ENCODE peak calls at places on chromosomes 11 and 22, in nine cellular contexts. A, P, J, U, X, V, L, T and Z are unnamed samples.

GRCh38 chr11:57888385-57888784 is 126.8 kb downstream of the CTNND1 start:
- DNase-seq in A (no peak), P (no peak), J (no peak), U (no peak), X (no peak), V (no peak), L (no peak), T (no peak), Z (no peak)

GRCh38 chr11:127656266-127656879 is 655.8 kb upstream of the KIRREL3 start:
- DNase-seq in A (no peak), P (no peak), J (no peak), U (no peak), X (no peak), V (peak; percentile 5), L (no peak), T (no peak), Z (no peak)

GRCh38 chr11:106461839-106462545 is 384.5 kb downstream of the AASDHPPT start:
- DNase-seq in A (no peak), P (no peak), J (no peak), U (no peak), X (peak; percentile 31), V (no peak), L (no peak), T (peak; percentile 57), Z (peak; percentile 28)

GRCh38 chr11:10113852-10114251 is 180.2 kb downstream of the SBF2 start:
- DNase-seq in A (no peak), P (no peak), J (no peak), U (no peak), X (no peak), V (no peak), L (no peak), T (no peak), Z (no peak)

GRCh38 chr22:47292546-47293320 is 530.3 kb downstream of the TBC1D22A start:
- DNase-seq in A (no peak), P (no peak), J (no peak), U (no peak), X (no peak), V (peak; percentile 58), L (no peak), T (peak; percentile 18), Z (no peak)

GRCh38 chr11:61120099-61120864 is 18.0 kb downstream of the CD5 start:
- DNase-seq in A (no peak), P (no peak), J (no peak), U (no peak), X (no peak), V (no peak), L (no peak), T (no peak), Z (no peak)

GRCh38 chr11:540583-541432 is 3.5 kb downstream of the LRRC56 start:
- DNase-seq in A (no peak), P (no peak), J (no peak), U (no peak), X (no peak), V (no peak), L (no peak), T (no peak), Z (no peak)

GRCh38 chr11:94602430-94603372 is 35.5 kb downstream of the PIWIL4 start:
- DNase-seq in A (peak; percentile 8), P (peak; percentile 73), J (no peak), U (peak; percentile 12), X (peak; percentile 8), V (peak; percentile 86), L (peak; percentile 76), T (peak; percentile 75), Z (peak; percentile 41)

GRCh38 chr11:107743161-107743560 is 31.3 kb upstream of the SLN start:
- DNase-seq in A (no peak), P (no peak), J (no peak), U (no peak), X (no peak), V (no peak), L (no peak), T (no peak), Z (no peak)

GRCh38 chr11:76605338-76606074 is 65.0 kb downstream of the LRRC32 start:
- DNase-seq in A (no peak), P (no peak), J (no peak), U (no peak), X (no peak), V (no peak), L (no peak), T (no peak), Z (no peak)

GRCh38 chr11:130892847-130893246 is 23.4 kb downstream of the SNX19 start:
- DNase-seq in A (no peak), P (peak; percentile 20), J (no peak), U (no peak), X (no peak), V (no peak), L (no peak), T (no peak), Z (no peak)

GRCh38 chr11:14418801-14419417 is 59.9 kb upstream of the RRAS2 start:
- DNase-seq in A (peak; percentile 20), P (no peak), J (no peak), U (no peak), X (peak; percentile 44), V (no peak), L (no peak), T (peak; percentile 12), Z (peak; percentile 67)

GRCh38 chr22:27752771-27753170 is 48.8 kb downstream of the MN1 start:
- DNase-seq in A (no peak), P (no peak), J (no peak), U (no peak), X (no peak), V (no peak), L (no peak), T (peak; percentile 60), Z (no peak)

GRCh38 chr11:14350215-14350614 is 8.8 kb downstream of the RRAS2 start:
- DNase-seq in A (no peak), P (no peak), J (no peak), U (no peak), X (no peak), V (no peak), L (no peak), T (no peak), Z (no peak)

GRCh38 chr11:12330491-12331231 is 46.7 kb upstream of the PARVA start:
- DNase-seq in A (no peak), P (no peak), J (no peak), U (no peak), X (no peak), V (no peak), L (peak; percentile 90), T (no peak), Z (no peak)

GRCh38 chr11:94107363-94107762 is 21.3 kb upstream of the PANX1 start:
- DNase-seq in A (no peak), P (no peak), J (no peak), U (no peak), X (no peak), V (no peak), L (no peak), T (no peak), Z (no peak)

GRCh38 chr22:24225044-24225601 is 19.8 kb downstream of the GGT5 start:
- DNase-seq in A (no peak), P (no peak), J (no peak), U (no peak), X (no peak), V (no peak), L (no peak), T (no peak), Z (no peak)

GRCh38 chr11:22491826-22492225 is 133.8 kb downstream of the FANCF start:
- DNase-seq in A (no peak), P (no peak), J (no peak), U (no peak), X (no peak), V (peak; percentile 55), L (peak; percentile 29), T (no peak), Z (no peak)

GRCh38 chr11:98531576-98531975 is 489.2 kb upstream of the CNTN5 start:
- DNase-seq in A (no peak), P (no peak), J (no peak), U (no peak), X (no peak), V (no peak), L (no peak), T (no peak), Z (no peak)

GRCh38 chr22:25741692-25742626 is at the start of gene MYO18B:
- DNase-seq in A (no peak), P (no peak), J (no peak), U (no peak), X (no peak), V (no peak), L (no peak), T (peak; percentile 51), Z (no peak)

GRCh38 chr11:12540075-12540685 is 134.0 kb upstream of the TEAD1 start:
- DNase-seq in A (no peak), P (no peak), J (no peak), U (no peak), X (peak; percentile 78), V (peak; percentile 34), L (no peak), T (peak; percentile 66), Z (no peak)

GRCh38 chr22:19477321-19478085 is 1.5 kb downstream of the UFD1 start:
- DNase-seq in A (no peak), P (no peak), J (no peak), U (no peak), X (peak; percentile 25), V (peak; percentile 21), L (no peak), T (peak; percentile 50), Z (no peak)

GRCh38 chr11:72413914-72414628 is 20.3 kb downstream of the CLPB start:
- DNase-seq in A (peak; percentile 68), P (peak; percentile 80), J (peak; percentile 4), U (peak; percentile 75), X (peak; percentile 76), V (peak; percentile 70), L (peak; percentile 89), T (peak; percentile 83), Z (peak; percentile 76)